ENCODE peak calls at places on chromosomes 5 and 9, in eight cellular contexts. Y is dorsolateral prefrontal cortex; O is T-helper 2 cell; R is cerebellar cortex; C is CD8-positive, alpha-beta memory T cell; W is frontal cortex; K is substantia nigra; P is skeletal muscle cell. L is an unnamed sample.

GRCh38 chr5:68464424-68464823 is 248.9 kb downstream of the PIK3R1 start:
- DNase-seq in Y (no peak), O (no peak), R (no peak), C (peak; percentile 65), W (no peak), K (no peak), P (no peak), L (peak; percentile 24)

GRCh38 chr9:97567894-97568202 is 65.3 kb downstream of the TSTD2 start:
- DNase-seq in Y (no peak), O (no peak), R (peak; percentile 8), C (no peak), W (no peak), K (no peak), P (no peak), L (no peak)

GRCh38 chr5:1746371-1747078 is 53.1 kb downstream of the MRPL36 start:
- DNase-seq in Y (peak; percentile 26), O (no peak), R (no peak), C (peak; percentile 48), W (no peak), K (no peak), P (no peak), L (no peak)

GRCh38 chr5:180908400-180908799 is 9.4 kb downstream of the BTNL8 start:
- DNase-seq in Y (no peak), O (no peak), R (no peak), C (no peak), W (no peak), K (no peak), P (no peak), L (no peak)

GRCh38 chr9:99824378-99825157 is 2.9 kb downstream of the NR4A3 start:
- DNase-seq in Y (no peak), O (peak; percentile 53), R (peak; percentile 19), C (peak; percentile 81), W (peak; percentile 39), K (no peak), P (no peak), L (peak; percentile 60)

GRCh38 chr9:33106827-33107621 is 30.6 kb upstream of the SMU1 start:
- DNase-seq in Y (no peak), O (no peak), R (peak; percentile 91), C (no peak), W (no peak), K (no peak), P (peak; percentile 77), L (peak; percentile 47)

GRCh38 chr5:64594601-64595518 is 89.0 kb downstream of the RGS7BP start:
- DNase-seq in Y (peak; percentile 60), O (no peak), R (peak; percentile 60), C (no peak), W (no peak), K (no peak), P (no peak), L (peak; percentile 3)

GRCh38 chr9:128056086-128056485 is 11.0 kb downstream of the NAIF1 start:
- DNase-seq in Y (no peak), O (no peak), R (no peak), C (no peak), W (no peak), K (no peak), P (no peak), L (no peak)

GRCh38 chr5:181160144-181160754 is 12.9 kb downstream of the OR2V2 start:
- DNase-seq in Y (peak; percentile 60), O (peak; percentile 85), R (peak; percentile 79), C (peak; percentile 92), W (peak; percentile 77), K (peak; percentile 33), P (no peak), L (peak; percentile 57)

GRCh38 chr5:14038341-14038959 is 94.0 kb upstream of the DNAH5 start:
- DNase-seq in Y (no peak), O (no peak), R (peak; percentile 5), C (no peak), W (no peak), K (no peak), P (peak; percentile 82), L (peak; percentile 86)